ENCODE peak calls at places on chromosomes 3 and 15, in six cellular contexts. L is colonic mucosa, X is body of pancreas, R is IMR-90, P is transverse colon, Y is fibroblast of mammary gland. Q is an unnamed sample.

GRCh38 chr3:132356568-132356967 is 39.4 kb downstream of the ACP3 start:
- DNase-seq in L (no peak), Y (no peak), X (no peak), R (no peak), P (no peak), Q (no peak)

GRCh38 chr3:44511238-44511567 is 33.7 kb upstream of the ZNF445 start:
- DNase-seq in R (no peak), P (no peak), L (peak; percentile 28), X (no peak), Y (peak; percentile 4), Q (no peak)

GRCh38 chr15:31440754-31441298 is 114.2 kb downstream of the KLF13 start:
- DNase-seq in P (peak; percentile 64), X (peak; percentile 52), R (peak; percentile 27), L (peak; percentile 71), Y (peak; percentile 56), Q (no peak)

GRCh38 chr3:101635954-101636798 is 40.8 kb downstream of the ZBTB11 start:
- DNase-seq in Y (peak; percentile 49), X (peak; percentile 42), R (peak; percentile 20), P (peak; percentile 56), L (peak; percentile 56), Q (no peak)

GRCh38 chr3:108391917-108392585 is 95.7 kb downstream of the HHLA2 start:
- DNase-seq in X (no peak), Y (peak; percentile 73), R (peak; percentile 40), P (no peak), L (no peak), Q (no peak)

GRCh38 chr15:74780983-74781672 is 752 bp upstream of the CSK start:
- DNase-seq in L (peak; percentile 51), P (no peak), Y (peak; percentile 30), R (peak; percentile 28), X (no peak), Q (no peak)

GRCh38 chr15:49692514-49693090 is 71.8 kb downstream of the DTWD1 start:
- DNase-seq in L (no peak), X (no peak), P (no peak), Y (peak; percentile 45), R (no peak), Q (no peak)

GRCh38 chr3:60633644-60634043 is 617.6 kb downstream of the FHIT start:
- DNase-seq in Y (no peak), R (no peak), L (no peak), P (no peak), X (no peak), Q (no peak)

GRCh38 chr3:129365779-129366178 is 62.7 kb downstream of the EFCAB12 start:
- DNase-seq in X (no peak), L (no peak), P (no peak), Y (no peak), R (no peak), Q (no peak)

GRCh38 chr3:149085828-149086231 is 503 bp downstream of the HLTF start:
- DNase-seq in Y (peak; percentile 42), R (peak; percentile 42), P (no peak), L (peak; percentile 42), X (no peak), Q (no peak)

GRCh38 chr15:99965376-99965775 is 232.1 kb upstream of the LYSMD4 start:
- DNase-seq in P (no peak), L (no peak), Y (no peak), X (no peak), R (no peak), Q (no peak)

GRCh38 chr3:112794622-112795172 is 52.0 kb downstream of the CD200R1L start:
- DNase-seq in Y (no peak), R (no peak), L (no peak), X (no peak), P (no peak), Q (no peak)

GRCh38 chr3:144864646-144865045 is 893.0 kb downstream of the DIPK2A start:
- DNase-seq in Y (no peak), X (no peak), P (no peak), L (no peak), R (no peak), Q (no peak)

GRCh38 chr3:37730383-37730782 is 131.3 kb upstream of the CTDSPL start:
- DNase-seq in Y (no peak), L (no peak), P (no peak), R (no peak), X (no peak), Q (no peak)

GRCh38 chr3:29079358-29079757 is 201.5 kb upstream of the RBMS3 start:
- DNase-seq in L (no peak), Y (peak; percentile 20), P (no peak), X (no peak), R (no peak), Q (no peak)

GRCh38 chr3:57935539-57935938 is 72.7 kb upstream of the FLNB start:
- DNase-seq in P (no peak), Y (no peak), X (no peak), R (no peak), L (no peak), Q (no peak)

GRCh38 chr3:88960019-88960418 is 147.4 kb upstream of the EPHA3 start:
- DNase-seq in P (no peak), L (no peak), X (no peak), R (no peak), Y (no peak), Q (no peak)

GRCh38 chr3:71064976-71065763 is 518.4 kb downstream of the FOXP1 start:
- DNase-seq in R (peak; percentile 41), X (peak; percentile 63), L (peak; percentile 70), P (peak; percentile 66), Y (peak; percentile 40), Q (peak; percentile 52)

GRCh38 chr3:47617061-47618010 is 38.7 kb upstream of the CSPG5 start:
- DNase-seq in P (no peak), X (no peak), Y (peak; percentile 50), L (no peak), R (peak; percentile 75), Q (no peak)

GRCh38 chr3:195119461-195120198 is 151.3 kb downstream of the XXYLT1 start:
- DNase-seq in Y (peak; percentile 67), P (no peak), L (no peak), X (no peak), R (peak; percentile 86), Q (no peak)

GRCh38 chr15:76034111-76034510 is 21.9 kb upstream of the NRG4 start:
- DNase-seq in Y (no peak), X (no peak), L (no peak), R (no peak), P (no peak), Q (no peak)

GRCh38 chr3:72953325-72953956 is 43.2 kb upstream of the PPP4R2 start:
- DNase-seq in X (no peak), Y (peak; percentile 56), L (no peak), R (peak; percentile 30), P (no peak), Q (no peak)

GRCh38 chr3:42090973-42091731 is at the start of gene TRAK1:
- DNase-seq in P (no peak), R (no peak), L (no peak), Y (peak; percentile 62), X (no peak), Q (peak; percentile 72)

GRCh38 chr15:87562203-87562602 is 694.3 kb downstream of the NTRK3 start:
- DNase-seq in Y (no peak), R (no peak), L (no peak), X (no peak), P (no peak), Q (no peak)

GRCh38 chr3:19046440-19046839 is 101.9 kb upstream of the KCNH8 start:
- DNase-seq in R (no peak), P (no peak), Y (peak; percentile 0), L (no peak), X (no peak), Q (no peak)

DNA sequence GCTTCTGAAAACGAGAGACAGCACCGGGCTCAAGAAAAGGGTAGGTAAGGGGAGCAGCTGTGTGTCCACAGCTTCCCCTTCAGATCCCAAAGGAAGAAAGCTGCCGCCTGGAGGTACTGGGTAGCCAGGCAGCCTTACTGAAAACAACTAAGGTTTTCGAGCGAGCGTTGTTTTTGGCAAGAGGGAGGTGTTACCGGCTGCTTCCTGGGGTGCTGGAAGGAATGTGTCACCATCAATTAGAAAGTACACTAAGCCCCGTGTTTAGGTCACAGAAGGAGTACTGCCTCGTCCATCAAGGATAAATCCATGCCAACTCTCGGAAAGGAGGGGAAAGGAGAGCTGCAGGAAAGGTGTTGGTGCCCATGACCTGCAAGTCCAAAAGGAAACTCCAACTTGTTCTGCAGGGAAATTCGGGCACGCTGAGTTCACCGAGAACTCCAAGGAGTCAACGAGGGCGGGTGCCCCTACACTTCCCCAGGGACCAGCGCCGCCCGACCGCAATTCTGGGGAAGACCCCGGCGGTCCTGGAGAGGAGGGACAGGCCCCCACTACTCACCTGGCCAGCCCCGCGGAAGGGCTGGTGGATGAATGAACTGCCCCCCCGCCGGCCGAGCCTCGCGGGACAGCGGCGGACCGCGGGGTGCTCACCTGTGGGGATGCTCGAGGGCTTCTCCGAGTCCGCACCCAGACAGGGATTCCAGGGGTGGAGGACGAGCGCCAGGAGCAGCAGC is 586 bp downstream of the PLOD2 start:
- DNase-seq in L (peak; percentile 77), Y (peak; percentile 86), R (peak; percentile 79), P (peak; percentile 66), X (peak; percentile 82), Q (peak; percentile 63)
- H3K4me3 ChIP-seq in L (peak overlapping the region; percentile 67), Y (peak overlapping the region; percentile 87), R (peak overlapping the region; percentile 91), P (peak overlapping the region; percentile 71), X (peak overlapping the region; percentile 68), Q (peak overlapping the region; percentile 71)

GRCh38 chr3:50609743-50610085 is 1.9 kb downstream of the CISH start:
- DNase-seq in P (no peak), R (no peak), L (no peak), X (no peak), Y (no peak), Q (no peak)
- H3K4me3 ChIP-seq in P (no peak overlapping the region), R (no peak overlapping the region), L (peak overlapping the region; percentile 88), X (no peak overlapping the region), Y (no peak overlapping the region), Q (peak overlapping the region; percentile 61)

DNA sequence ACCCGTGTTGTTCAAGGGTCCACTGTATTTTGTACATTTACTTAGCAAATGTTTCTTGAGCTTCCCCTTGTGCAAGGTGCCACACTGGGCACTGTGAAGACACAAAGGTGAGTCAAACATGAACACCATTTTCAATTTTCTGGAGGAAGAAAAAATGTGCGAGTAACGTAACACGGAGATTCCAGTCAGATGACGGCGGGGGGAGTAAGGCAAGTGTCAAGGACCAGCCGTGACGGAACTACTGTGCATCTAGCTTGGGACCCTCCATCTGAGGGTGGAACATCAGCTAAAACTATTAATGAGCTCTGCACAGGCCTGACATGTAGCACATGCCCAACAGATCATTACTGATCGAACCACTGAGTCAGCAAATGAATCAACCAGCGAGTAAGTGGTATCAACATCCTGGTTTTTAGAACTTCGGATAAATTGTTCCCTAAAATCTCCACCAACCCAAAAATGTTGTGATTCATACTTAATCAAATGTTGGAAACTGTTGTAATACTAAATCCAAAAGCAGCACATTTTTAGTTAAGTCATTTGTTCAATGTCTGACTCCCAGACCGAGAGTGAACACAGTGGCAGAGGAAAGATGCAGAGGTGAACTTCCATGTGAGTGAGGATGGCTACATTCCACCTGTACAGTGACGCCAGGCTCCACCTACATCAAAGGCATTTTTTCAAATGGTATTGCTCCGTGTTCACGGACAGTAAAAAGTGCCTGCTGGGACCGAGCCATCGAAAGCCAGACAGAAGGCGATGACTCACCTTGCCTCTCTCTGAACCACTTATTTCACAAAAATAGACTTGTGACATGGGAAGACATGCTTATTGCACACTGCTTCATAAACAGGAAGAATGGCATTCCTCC is 172.2 kb downstream of the ATP10A start:
- DNase-seq in X (peak; percentile 1), L (no peak), Y (peak; percentile 89), P (no peak), R (peak; percentile 86), Q (peak; percentile 43)
- H3K4me3 ChIP-seq in X (no peak overlapping the region), L (no peak overlapping the region), Y (no peak overlapping the region), P (no peak overlapping the region), R (no peak overlapping the region), Q (no peak overlapping the region)

DNA sequence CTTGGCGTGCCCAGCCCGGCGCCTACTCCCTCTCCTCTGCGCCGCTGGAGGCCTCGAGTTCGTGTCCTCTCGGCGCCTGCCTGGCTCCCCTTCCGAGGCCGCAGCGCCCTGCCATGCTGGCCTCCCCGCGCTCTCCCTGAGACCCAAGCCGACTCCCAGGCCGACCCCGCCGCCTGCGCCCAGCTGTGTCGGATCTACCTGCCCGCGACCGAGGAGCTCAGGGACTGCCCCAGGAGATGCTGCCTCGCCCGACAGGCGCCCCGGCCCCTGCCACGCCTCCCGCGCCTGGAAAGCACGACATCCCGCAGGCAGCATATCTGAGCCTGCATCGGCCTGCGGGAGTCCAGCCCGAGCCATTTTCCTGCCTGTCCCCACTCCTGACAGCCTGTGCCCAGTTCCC is 16.1 kb downstream of the PAQR9 start:
- DNase-seq in Y (no peak), L (no peak), X (no peak), P (no peak), R (no peak), Q (no peak)
- H3K4me3 ChIP-seq in Y (no peak overlapping the region), L (no peak overlapping the region), X (no peak overlapping the region), P (no peak overlapping the region), R (no peak overlapping the region), Q (peak overlapping the region; percentile 44)